ENCODE peak calls at places on chromosomes 7 and 10, in eight cellular contexts. M is psoas muscle; R is HAP-1; B is NCI-H1105; P is transverse colon; I is NCI-H2081; H is kidney glomerular epithelial cell; G is activated effector memory CD4-positive, alpha-beta T cell treated with anti-CD3 and anti-CD28 coated beads, Interleukin-2, amount 50 U/mL, for 16 hours. N is an unnamed sample.

GRCh38 chr10:91901784-91902677 is 7.3 kb downstream of the FGFBP3 start:
- DNase-seq in M (no peak), R (no peak), B (no peak), P (no peak), I (peak), H (peak), G (peak), N (peak)

GRCh38 chr7:28686418-28686800 is 271.7 kb downstream of the TRIL start:
- DNase-seq in M (no peak), R (no peak), B (no peak), P (peak), I (peak), H (no peak), G (no peak), N (peak)

GRCh38 chr7:150396426-150397375 is 17.6 kb downstream of the ZNF775 start:
- DNase-seq in M (no peak), R (no peak), B (no peak), P (no peak), I (no peak), H (no peak), G (peak), N (no peak)

GRCh38 chr10:91632671-91633550 is at the start of gene PPP1R3C:
- DNase-seq in M (peak), R (peak), B (peak), P (peak), I (peak), H (peak), G (peak), N (peak)

GRCh38 chr7:87416682-87417587 is 58.5 kb downstream of the ABCB4 start:
- DNase-seq in M (no peak), R (peak), B (peak), P (peak), I (peak), H (peak), G (peak), N (peak)

GRCh38 chr7:24290004-24290641 is 6.1 kb downstream of the NPY start:
- DNase-seq in M (no peak), R (peak), B (peak), P (no peak), I (peak), H (peak), G (peak), N (peak)

GRCh38 chr10:121036431-121036830 is 185.3 kb downstream of the WDR11 start:
- DNase-seq in M (no peak), R (peak), B (no peak), P (peak), I (no peak), H (no peak), G (no peak), N (no peak)

GRCh38 chr7:132779164-132779563 is 202.9 kb upstream of the PLXNA4 start:
- DNase-seq in M (no peak), R (no peak), B (no peak), P (no peak), I (no peak), H (no peak), G (no peak), N (no peak)

GRCh38 chr7:131072505-131073091 is 255.1 kb upstream of the MKLN1 start:
- DNase-seq in M (no peak), R (peak), B (no peak), P (no peak), I (no peak), H (no peak), G (peak), N (no peak)

GRCh38 chr7:77687100-77687746 is 9.0 kb upstream of the RSBN1L start:
- DNase-seq in M (no peak), R (no peak), B (no peak), P (no peak), I (no peak), H (no peak), G (no peak), N (no peak)

GRCh38 chr10:95475827-95476481 is 85.2 kb downstream of the SORBS1 start:
- DNase-seq in M (peak), R (no peak), B (no peak), P (peak), I (no peak), H (no peak), G (no peak), N (no peak)

GRCh38 chr10:71359364-71360046 is 37.2 kb upstream of the CDH23 start:
- DNase-seq in M (no peak), R (no peak), B (no peak), P (no peak), I (no peak), H (no peak), G (no peak), N (no peak)

GRCh38 chr7:47093254-47093798 is 488.6 kb downstream of the TNS3 start:
- DNase-seq in M (no peak), R (no peak), B (no peak), P (no peak), I (no peak), H (no peak), G (no peak), N (no peak)